ENCODE peak calls at places on chromosomes 13 and 19, in eight cellular contexts. Z is transverse colon; T is SK-N-SH; I is mesenteric fat pad; Y is AG20443; P is stimulated activated CD8-positive, alpha-beta memory T cell treated with anti-CD3 and anti-CD28 coated beads, Interleukin-15, amount 100 ng/mL, for 4 hours; L is ovary; H is NCI-H1105 treated with DMSO at 0.1 percent for 48 hours. W is an unnamed sample.

GRCh38 chr19:4951671-4952070 is 17.2 kb upstream of the KDM4B start:
- DNase-seq in Z (no peak), I (no peak), Y (no peak), P (no peak), T (no peak), H (no peak), L (no peak), W (no peak)

GRCh38 chr19:1252818-1253513 is 4.6 kb downstream of the MIDN start:
- DNase-seq in T (peak), Y (peak), Z (peak), H (no peak), I (peak), L (peak), P (no peak), W (peak)

GRCh38 chr13:44050450-44051063 is 170.9 kb downstream of the LACC1 start:
- DNase-seq in P (no peak), Z (no peak), Y (peak), T (peak), H (peak), I (no peak), L (no peak), W (no peak)

GRCh38 chr19:28596561-28597071 is 616.3 kb downstream of the UQCRFS1 start:
- DNase-seq in T (no peak), I (no peak), Y (no peak), P (no peak), L (no peak), Z (no peak), H (no peak), W (no peak)

GRCh38 chr13:67964091-67964490 is 734.0 kb upstream of the PCDH9 start:
- DNase-seq in T (no peak), I (no peak), Y (no peak), H (no peak), Z (no peak), L (no peak), P (no peak), W (no peak)

GRCh38 chr19:3603121-3603841 is 3.4 kb downstream of the TBXA2R start:
- DNase-seq in H (no peak), T (no peak), L (peak), I (no peak), P (no peak), Z (no peak), Y (no peak), W (no peak)

GRCh38 chr19:2524840-2525723 is 49.2 kb downstream of the GADD45B start:
- DNase-seq in L (no peak), T (no peak), Z (no peak), P (no peak), H (no peak), Y (peak), I (no peak), W (peak)

GRCh38 chr19:57583104-57583520 is 833 bp upstream of the ZIK1 start:
- DNase-seq in Y (no peak), Z (no peak), T (no peak), I (no peak), L (no peak), H (no peak), P (no peak), W (no peak)

W was measured in foreskin keratinocyte.